ENCODE peak calls at places on chromosomes 6 and 20, in nine cellular contexts. N is ovary; X is activated gamma-delta T cell; G is GM10248; W is NCI-H2081; C is mesenchymal stem cell; D is CD8-positive, alpha-beta T cell; M is iris pigment epithelial cell; L is sciatic nerve. A is an unnamed sample.

GRCh38 chr6:72037006-72037405 is 150.7 kb downstream of the RIMS1 start:
- DNase-seq in C (no peak), N (no peak), L (no peak), G (no peak), D (no peak), X (no peak), W (no peak), M (no peak), A (no peak)

GRCh38 chr6:12034349-12034748 is 22.2 kb downstream of the HIVEP1 start:
- DNase-seq in W (no peak), M (no peak), L (no peak), D (no peak), X (no peak), N (no peak), G (no peak), C (no peak), A (no peak)

GRCh38 chr6:20153194-20153593 is 59.1 kb downstream of the MBOAT1 start:
- DNase-seq in L (no peak), W (no peak), D (no peak), N (no peak), M (no peak), C (no peak), X (no peak), G (no peak), A (no peak)

GRCh38 chr20:19806806-19807691 is 49.0 kb downstream of the RIN2 start:
- DNase-seq in X (no peak), D (no peak), C (no peak), N (no peak), M (peak; percentile 56), G (no peak), L (no peak), W (peak; percentile 88), A (no peak)

GRCh38 chr20:7155282-7155681 is 387.8 kb downstream of the BMP2 start:
- DNase-seq in C (no peak), W (peak; percentile 80), L (no peak), G (no peak), X (no peak), D (no peak), M (no peak), N (no peak), A (no peak)

GRCh38 chr6:100449239-100449691 is 15.5 kb downstream of the SIM1 start:
- DNase-seq in W (no peak), L (no peak), N (no peak), C (no peak), G (no peak), D (no peak), M (no peak), X (no peak), A (no peak)

GRCh38 chr20:42530855-42531674 is 658.6 kb downstream of the PTPRT start:
- DNase-seq in L (no peak), X (no peak), N (peak; percentile 17), C (no peak), G (peak; percentile 49), W (no peak), D (no peak), M (peak; percentile 3), A (no peak)

GRCh38 chr6:109595998-109596397 is 95.0 kb downstream of the AK9 start:
- DNase-seq in W (peak; percentile 0), G (peak; percentile 31), D (no peak), L (no peak), N (no peak), M (peak; percentile 66), X (no peak), C (peak; percentile 45), A (peak; percentile 28)

GRCh38 chr6:108714012-108714773 is 134.0 kb upstream of the ARMC2 start:
- DNase-seq in G (no peak), X (no peak), N (peak; percentile 71), W (no peak), D (no peak), C (peak; percentile 34), M (peak; percentile 45), L (no peak), A (peak; percentile 59)

GRCh38 chr6:136922680-136922996 is 537 bp downstream of the SLC35D3 start:
- DNase-seq in D (no peak), L (no peak), C (no peak), X (no peak), G (peak; percentile 47), N (no peak), M (no peak), W (peak; percentile 47), A (no peak)

GRCh38 chr6:39091163-39091562 is 23.8 kb downstream of the SAYSD1 start:
- DNase-seq in G (no peak), C (no peak), M (no peak), L (no peak), X (no peak), W (peak; percentile 46), N (no peak), D (no peak), A (no peak)

GRCh38 chr6:1137849-1138248 is 174.0 kb upstream of the FOXQ1 start:
- DNase-seq in W (no peak), D (no peak), M (no peak), C (no peak), N (no peak), L (no peak), X (no peak), G (no peak), A (no peak)

GRCh38 chr6:80623066-80623815 is 516.8 kb downstream of the BCKDHB start:
- DNase-seq in G (no peak), X (no peak), W (no peak), C (no peak), L (no peak), D (no peak), N (no peak), M (no peak), A (no peak)

GRCh38 chr6:136225496-136225895 is 24.6 kb downstream of the MTFR2 start:
- DNase-seq in W (no peak), D (no peak), M (peak; percentile 29), L (no peak), N (peak; percentile 26), C (peak; percentile 34), G (no peak), X (no peak), A (no peak)

GRCh38 chr6:161536141-161536735 is 262.4 kb upstream of the AGPAT4 start:
- DNase-seq in L (no peak), C (no peak), G (no peak), N (no peak), M (peak; percentile 8), W (peak; percentile 34), X (no peak), D (no peak), A (no peak)

GRCh38 chr6:159729598-159729997 is 2.3 kb downstream of the WTAP start:
- DNase-seq in G (peak; percentile 26), C (peak; percentile 28), X (no peak), N (no peak), M (peak; percentile 31), L (no peak), W (no peak), D (no peak), A (peak; percentile 8)

GRCh38 chr6:23783901-23784300 is 342.1 kb upstream of the NRSN1 start:
- DNase-seq in D (no peak), L (no peak), G (no peak), M (no peak), W (no peak), N (no peak), C (no peak), X (no peak), A (no peak)

GRCh38 chr6:3312604-3313167 is 53.9 kb downstream of the PSMG4 start:
- DNase-seq in N (no peak), W (no peak), D (no peak), X (no peak), M (no peak), C (no peak), G (no peak), L (peak; percentile 56), A (no peak)

GRCh38 chr6:163820745-163821456 is 406.4 kb downstream of the QKI start:
- DNase-seq in X (no peak), D (no peak), G (no peak), N (no peak), L (no peak), W (no peak), M (no peak), C (no peak), A (no peak)

GRCh38 chr20:8964944-8965562 is 103.8 kb upstream of the PLCB4 start:
- DNase-seq in D (no peak), X (no peak), G (no peak), W (no peak), L (no peak), M (no peak), C (no peak), N (no peak), A (no peak)

GRCh38 chr6:22582806-22583205 is 13.4 kb downstream of the HDGFL1 start:
- DNase-seq in N (no peak), G (no peak), C (peak; percentile 55), D (no peak), X (no peak), M (peak; percentile 67), L (no peak), W (no peak), A (no peak)

GRCh38 chr6:4603291-4603690 is 172.9 kb upstream of the CDYL start:
- DNase-seq in C (peak; percentile 92), D (no peak), X (no peak), W (no peak), N (peak; percentile 24), M (peak; percentile 96), G (no peak), L (no peak), A (peak; percentile 65)

GRCh38 chr6:52415333-52415732 is 4.8 kb upstream of the EFHC1 start:
- DNase-seq in D (no peak), N (no peak), X (no peak), W (no peak), M (no peak), L (no peak), C (no peak), G (no peak), A (no peak)

GRCh38 chr6:97215157-97215769 is 67.8 kb downstream of the MMS22L start:
- DNase-seq in N (no peak), X (no peak), D (no peak), M (peak; percentile 74), L (no peak), G (no peak), C (peak; percentile 62), W (peak; percentile 22), A (peak; percentile 25)

GRCh38 chr6:105596284-105596755 is 193.4 kb upstream of the PREP start:
- DNase-seq in G (no peak), M (peak; percentile 95), W (no peak), L (no peak), C (peak; percentile 96), D (no peak), N (no peak), X (no peak), A (peak; percentile 63)

GRCh38 chr6:83055366-83055964 is 10.2 kb downstream of the UBE3D start:
- DNase-seq in X (no peak), W (peak; percentile 30), N (peak; percentile 40), L (peak; percentile 61), D (peak; percentile 40), G (peak; percentile 40), M (peak; percentile 39), C (peak; percentile 51), A (peak; percentile 40)

GRCh38 chr20:49906101-49906604 is 9.2 kb downstream of the SPATA2 start:
- DNase-seq in G (no peak), X (no peak), W (no peak), D (no peak), C (no peak), N (no peak), M (no peak), L (no peak), A (no peak)

GRCh38 chr6:31545291-31545690 is 1.1 kb downstream of the ATP6V1G2 start:
- DNase-seq in C (no peak), X (no peak), G (no peak), L (no peak), M (no peak), W (no peak), N (no peak), D (no peak), A (no peak)

GRCh38 chr20:8433286-8433685 is 301.2 kb downstream of the PLCB1 start:
- DNase-seq in X (no peak), C (no peak), L (no peak), G (no peak), D (no peak), W (no peak), M (no peak), N (no peak), A (no peak)

GRCh38 chr6:87102296-87102695 is 7.4 kb upstream of the CGA start:
- DNase-seq in L (no peak), C (no peak), X (no peak), N (no peak), G (no peak), W (peak; percentile 31), M (no peak), D (no peak), A (no peak)

GRCh38 chr6:110629153-110629552 is 152.7 kb upstream of the SLC22A16 start:
- DNase-seq in W (peak; percentile 44), G (no peak), L (no peak), D (no peak), M (no peak), N (no peak), C (no peak), X (no peak), A (no peak)